ENCODE peak calls at places on chromosomes 11 and 22, in seven cellular contexts. C is SK-N-SH, V is K562, Q is H1, J is HepG2, B is HCT116, A is GM12878. U is an unnamed sample.

GRCh38 chr22:50317178-50317577 is 9.6 kb downstream of the DENND6B start:
- DNase-seq in J (no peak), V (no peak), Q (no peak), B (no peak), C (peak), A (no peak), U (no peak)

GRCh38 chr11:119789766-119790407 is 60.9 kb upstream of the NECTIN1 start:
- DNase-seq in V (no peak), C (no peak), J (no peak), B (no peak), A (no peak), Q (no peak), U (no peak)

GRCh38 chr11:69707156-69707555 is 3.3 kb upstream of the FGF19 start:
- DNase-seq in Q (no peak), A (no peak), J (no peak), V (peak), C (no peak), B (no peak), U (no peak)

GRCh38 chr11:35323076-35323868 is 96.1 kb downstream of the SLC1A2 start:
- DNase-seq in Q (no peak), C (no peak), J (no peak), B (no peak), A (no peak), V (no peak), U (no peak)

GRCh38 chr11:13720940-13721339 is 52.5 kb downstream of the FAR1 start:
- DNase-seq in B (no peak), A (no peak), J (no peak), V (no peak), C (no peak), Q (no peak), U (no peak)

GRCh38 chr11:113435190-113435968 is 39.8 kb downstream of the DRD2 start:
- DNase-seq in B (no peak), V (no peak), A (no peak), Q (no peak), C (no peak), J (no peak), U (no peak)

GRCh38 chr22:35868938-35869337 is 151.3 kb downstream of the APOL5 start:
- DNase-seq in C (no peak), Q (no peak), A (no peak), V (no peak), J (no peak), B (no peak), U (no peak)

GRCh38 chr11:62337682-62338181 is 484 bp downstream of the ASRGL1 start:
- DNase-seq in V (peak), B (no peak), C (peak), A (no peak), Q (no peak), J (no peak), U (no peak)

GRCh38 chr22:46908641-46909107 is 146.2 kb downstream of the TBC1D22A start:
- DNase-seq in B (no peak), A (no peak), C (no peak), V (no peak), J (no peak), Q (peak), U (no peak)

GRCh38 chr11:15471028-15471708 is 356.4 kb downstream of the INSC start:
- DNase-seq in A (no peak), J (no peak), Q (no peak), C (no peak), B (no peak), V (no peak), U (no peak)

GRCh38 chr22:47994899-47995573 is 1232.6 kb downstream of the TBC1D22A start:
- DNase-seq in A (no peak), J (no peak), B (no peak), Q (no peak), C (no peak), V (no peak), U (no peak)

GRCh38 chr11:133386262-133386661 is 146.0 kb downstream of the OPCML start:
- DNase-seq in J (no peak), V (no peak), B (no peak), Q (no peak), A (no peak), C (peak), U (no peak)

GRCh38 chr11:27420722-27421572 is 51.6 kb downstream of the LGR4 start:
- DNase-seq in J (no peak), B (no peak), A (no peak), V (peak), C (no peak), Q (no peak), U (no peak)

GRCh38 chr11:13958596-13958995 is 3.9 kb upstream of the SPON1 start:
- DNase-seq in B (no peak), A (no peak), C (peak), Q (no peak), J (no peak), V (no peak), U (no peak)

GRCh38 chr11:73648629-73649046 is 2.3 kb downstream of the PLEKHB1 start:
- DNase-seq in C (no peak), J (peak), V (no peak), B (no peak), Q (no peak), A (no peak), U (no peak)

GRCh38 chr11:66136752-66137123 is 66.7 kb downstream of the PACS1 start:
- DNase-seq in C (no peak), V (no peak), A (no peak), B (no peak), J (peak), Q (no peak), U (no peak)

GRCh38 chr11:21933095-21933494 is 259.8 kb upstream of the ANO5 start:
- DNase-seq in C (peak), Q (no peak), A (no peak), J (no peak), B (no peak), V (no peak), U (peak)

GRCh38 chr11:800473-800872 is 2.4 kb upstream of the SLC25A22 start:
- DNase-seq in B (no peak), C (no peak), J (no peak), V (no peak), A (no peak), Q (no peak), U (no peak)

GRCh38 chr11:796565-797299 is 1.3 kb downstream of the SLC25A22 start:
- DNase-seq in C (no peak), Q (no peak), V (peak), A (no peak), J (peak), B (no peak), U (no peak)

GRCh38 chr11:797300-798092 is 585 bp downstream of the SLC25A22 start:
- DNase-seq in A (no peak), J (peak), V (peak), Q (peak), B (no peak), C (peak), U (peak)

GRCh38 chr11:799641-800316 is 1.7 kb upstream of the SLC25A22 start:
- DNase-seq in B (no peak), Q (no peak), V (no peak), J (no peak), C (no peak), A (no peak), U (no peak)

DNA sequence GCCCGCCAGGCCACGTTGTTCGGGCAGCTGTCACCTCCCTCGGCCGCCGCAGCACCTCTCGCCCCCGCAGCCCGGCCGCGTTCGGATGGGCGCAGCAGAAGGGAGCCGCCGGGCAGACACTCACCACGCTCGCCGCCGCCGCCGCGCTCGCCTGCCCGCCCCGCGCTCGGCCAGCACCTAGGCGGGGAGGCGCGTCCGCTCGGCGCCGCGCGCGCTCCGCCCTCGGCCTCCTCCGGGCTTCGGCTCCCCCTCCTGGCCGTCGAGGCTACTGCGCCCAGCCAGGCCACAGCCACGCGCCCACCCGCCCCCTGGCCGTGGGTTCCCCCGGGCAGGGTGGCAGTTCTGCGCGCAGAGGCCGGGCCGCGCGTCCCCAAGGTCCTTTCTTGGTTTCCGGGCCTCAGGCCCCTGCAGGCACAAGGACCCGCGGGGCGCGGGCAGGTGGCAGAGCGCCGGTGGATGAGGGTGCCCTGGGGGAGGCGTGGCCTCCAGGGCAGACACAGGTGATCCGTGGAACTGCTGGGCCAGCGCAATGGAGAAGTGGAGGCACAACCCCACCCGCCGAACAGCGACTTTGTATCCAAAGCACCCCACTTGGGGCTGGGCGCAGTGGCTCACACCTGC is at the start of gene SLC25A22:
- DNase-seq in C (peak), B (no peak), V (peak), J (peak), Q (peak), A (no peak), U (peak)
- TF ChIP-seq JUND in C (no peak), B (no peak), V (no peak), J (no peak), Q (no peak), A (no peak), U (no peak)

DNA sequence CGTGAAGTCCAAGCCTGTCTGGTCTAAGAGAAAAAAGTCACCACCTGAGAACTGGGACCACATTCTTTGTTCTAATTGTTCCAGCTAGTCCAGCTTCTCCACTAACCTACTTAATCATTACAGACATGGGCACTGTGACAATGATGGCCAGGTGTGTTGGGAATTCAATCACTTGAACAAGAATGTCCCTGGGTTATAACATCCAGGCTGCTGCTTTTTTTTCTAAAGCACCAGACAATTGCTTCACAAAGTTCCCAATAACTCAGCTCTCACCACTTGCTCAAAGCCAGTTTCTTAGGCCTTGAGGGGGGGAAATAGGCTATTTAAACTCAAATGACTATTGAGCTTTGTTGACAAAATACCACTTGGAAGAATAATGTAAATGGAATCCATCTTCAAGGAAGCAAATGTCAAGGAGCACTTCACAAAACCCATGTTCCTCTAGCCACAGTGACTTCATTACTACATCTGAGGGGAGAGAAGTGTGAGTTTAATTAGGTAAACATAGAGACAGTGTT is 80.3 kb downstream of the ME3 start:
- DNase-seq in Q (no peak), C (no peak), V (no peak), A (no peak), B (no peak), J (no peak), U (no peak)
- TF ChIP-seq JUND in Q (no peak), C (no peak), V (no peak), A (no peak), B (no peak), J (no peak), U (no peak)

GRCh38 chr11:44467413-44467812 is 98.0 kb upstream of the CD82 start:
- DNase-seq in V (no peak), J (no peak), C (no peak), A (no peak), B (no peak), Q (no peak), U (no peak)

GRCh38 chr11:44467931-44468330 is 97.5 kb upstream of the CD82 start:
- DNase-seq in A (no peak), Q (no peak), J (no peak), V (no peak), C (no peak), B (no peak), U (no peak)

GRCh38 chr11:44468338-44468988 is 97.0 kb upstream of the CD82 start:
- DNase-seq in Q (no peak), J (no peak), C (no peak), V (no peak), A (no peak), B (no peak), U (no peak)

GRCh38 chr11:44470849-44471248 is 94.6 kb upstream of the CD82 start:
- DNase-seq in V (no peak), J (no peak), A (no peak), Q (no peak), C (no peak), B (no peak), U (no peak)

GRCh38 chr11:44469412-44469811 is 96.1 kb upstream of the CD82 start:
- DNase-seq in J (peak), A (no peak), V (no peak), B (no peak), C (no peak), Q (no peak), U (no peak)
- TF ChIP-seq JUND in J (no peak), A (no peak), V (no peak), B (no peak), C (no peak), Q (no peak), U (no peak)

GRCh38 chr22:30326704-30327362 is at the start of gene TBC1D10A:
- DNase-seq in Q (peak), C (peak), J (peak), V (peak), A (peak), B (peak), U (peak)

GRCh38 chr22:30325724-30326703 is 727 bp downstream of the TBC1D10A start:
- DNase-seq in V (peak), C (peak), B (no peak), J (no peak), A (no peak), Q (peak), U (no peak)

GRCh38 chr22:30321461-30321860 is 5.3 kb downstream of the TBC1D10A start:
- DNase-seq in V (no peak), A (no peak), J (no peak), B (no peak), C (no peak), Q (no peak), U (no peak)

GRCh38 chr22:30325065-30325720 is 1.5 kb downstream of the TBC1D10A start:
- DNase-seq in A (no peak), J (no peak), C (no peak), Q (no peak), V (peak), B (no peak), U (no peak)

DNA sequence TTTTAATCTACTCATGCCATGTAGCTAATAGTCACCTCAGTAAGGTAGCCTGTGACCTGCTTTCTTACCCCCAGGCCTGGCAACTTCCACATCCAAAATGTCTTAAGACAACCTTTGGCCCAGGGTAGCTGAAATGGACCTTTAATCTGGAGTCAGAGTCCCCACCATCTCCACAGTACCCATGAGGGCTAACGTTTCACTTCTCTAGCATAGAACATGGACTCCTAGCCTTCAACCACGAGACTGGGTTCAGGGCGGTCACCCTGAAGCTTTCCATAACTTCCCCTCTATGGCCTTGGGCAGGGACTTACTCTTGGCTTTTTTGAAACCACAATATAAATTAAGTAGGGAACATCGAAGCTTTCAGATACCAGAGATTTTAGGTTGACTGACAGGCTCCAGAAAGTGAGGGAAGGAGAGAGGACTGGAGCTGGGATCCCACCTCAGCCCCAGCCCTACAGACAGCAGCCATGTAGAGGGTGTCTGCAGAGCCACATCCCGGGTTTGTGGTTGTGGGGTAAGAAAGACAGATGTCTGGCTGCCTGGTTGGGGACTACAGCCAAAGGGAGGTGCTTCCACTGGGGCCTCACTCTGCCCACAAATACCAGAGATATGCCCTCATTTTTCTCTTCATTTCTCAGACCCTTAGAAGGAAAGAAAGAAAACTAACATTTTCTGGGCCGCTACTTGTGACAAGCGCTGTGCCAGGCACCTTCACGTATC is 2.6 kb downstream of the TBC1D10A start:
- DNase-seq in V (no peak), A (no peak), J (no peak), C (no peak), B (no peak), Q (no peak), U (no peak)
- TF ChIP-seq JUND in V (no peak), A (no peak), J (no peak), C (no peak), B (no peak), Q (no peak), U (no peak)

DNA sequence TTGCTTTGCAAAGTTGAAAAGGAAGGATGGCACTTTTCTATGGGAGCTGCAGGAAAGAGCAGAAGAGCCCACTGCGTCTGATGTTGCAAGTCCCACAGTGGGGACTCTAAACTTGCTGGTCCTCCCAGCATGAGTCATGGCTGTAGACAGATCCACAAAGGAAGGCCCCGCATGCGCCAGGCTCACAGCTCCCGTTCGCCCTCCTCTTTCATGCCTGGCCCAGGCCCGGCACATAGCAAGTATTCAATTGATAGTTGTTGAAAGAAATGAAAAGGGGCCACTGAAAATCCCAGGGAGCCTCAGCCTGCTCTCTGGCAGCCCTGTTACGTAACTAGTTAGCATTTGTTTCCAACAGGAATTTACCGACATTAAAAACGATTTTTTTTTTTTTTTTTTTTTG is 18.9 kb downstream of the AP1B1 start:
- DNase-seq in J (no peak), V (no peak), A (no peak), B (no peak), Q (peak), C (no peak), U (no peak)
- TF ChIP-seq JUND in J (no peak), V (peak), A (no peak), B (no peak), Q (peak), C (no peak), U (no peak)

U was measured in T47D.